ENCODE peak calls at places on chromosomes 2 and 18, in ten cellular contexts. One of them, this sample, is unnamed.

GRCh38 chr2:129906861-129907235 is 72.6 kb upstream of the RAB6C start:
- DNase-seq in stimulated activated CD8-positive, alpha-beta memory T cell treated with anti-CD3 and anti-CD28 coated beads, Interleukin-12 subunit alpha, Interleukin-12 subunit beta, amount 100 ng/mL, for 1 hour: no peak
- DNase-seq in H54: no peak
- DNase-seq in posterior cingulate gyrus: no peak
- DNase-seq in HCEC 1CT: no peak
- DNase-seq in EL: no peak
- DNase-seq in T-cell: no peak
- DNase-seq in NCI-H1436: no peak
- DNase-seq in caudate nucleus: no peak
- DNase-seq in coronary artery: peak
- DNase-seq in this sample: no peak

GRCh38 chr2:95047629-95048510 is 22.4 kb downstream of the MAL start:
- DNase-seq in HCEC 1CT: no peak
- DNase-seq in NCI-H1436: no peak
- DNase-seq in T-cell: no peak
- DNase-seq in EL: no peak
- DNase-seq in coronary artery: no peak
- DNase-seq in stimulated activated CD8-positive, alpha-beta memory T cell treated with anti-CD3 and anti-CD28 coated beads, Interleukin-12 subunit alpha, Interleukin-12 subunit beta, amount 100 ng/mL, for 1 hour: no peak
- DNase-seq in H54: no peak
- DNase-seq in posterior cingulate gyrus: no peak
- DNase-seq in caudate nucleus: no peak
- DNase-seq in this sample: no peak

GRCh38 chr2:63009490-63009889 is 41.1 kb upstream of the OTX1 start:
- DNase-seq in HCEC 1CT: no peak
- DNase-seq in posterior cingulate gyrus: no peak
- DNase-seq in stimulated activated CD8-positive, alpha-beta memory T cell treated with anti-CD3 and anti-CD28 coated beads, Interleukin-12 subunit alpha, Interleukin-12 subunit beta, amount 100 ng/mL, for 1 hour: no peak
- DNase-seq in EL: no peak
- DNase-seq in caudate nucleus: no peak
- DNase-seq in T-cell: no peak
- DNase-seq in coronary artery: no peak
- DNase-seq in NCI-H1436: no peak
- DNase-seq in H54: no peak
- DNase-seq in this sample: no peak

GRCh38 chr2:187934236-187934635 is 357.4 kb upstream of the GULP1 start:
- DNase-seq in posterior cingulate gyrus: no peak
- DNase-seq in HCEC 1CT: no peak
- DNase-seq in H54: no peak
- DNase-seq in T-cell: no peak
- DNase-seq in EL: no peak
- DNase-seq in NCI-H1436: no peak
- DNase-seq in stimulated activated CD8-positive, alpha-beta memory T cell treated with anti-CD3 and anti-CD28 coated beads, Interleukin-12 subunit alpha, Interleukin-12 subunit beta, amount 100 ng/mL, for 1 hour: no peak
- DNase-seq in coronary artery: no peak
- DNase-seq in caudate nucleus: no peak
- DNase-seq in this sample: no peak

GRCh38 chr2:235201796-235202195 is 250.0 kb downstream of the SH3BP4 start:
- DNase-seq in HCEC 1CT: no peak
- DNase-seq in H54: no peak
- DNase-seq in coronary artery: no peak
- DNase-seq in NCI-H1436: no peak
- DNase-seq in EL: no peak
- DNase-seq in posterior cingulate gyrus: no peak
- DNase-seq in stimulated activated CD8-positive, alpha-beta memory T cell treated with anti-CD3 and anti-CD28 coated beads, Interleukin-12 subunit alpha, Interleukin-12 subunit beta, amount 100 ng/mL, for 1 hour: no peak
- DNase-seq in T-cell: no peak
- DNase-seq in caudate nucleus: no peak
- DNase-seq in this sample: peak

GRCh38 chr18:43846302-43846701 is 569.0 kb upstream of the SYT4 start:
- DNase-seq in HCEC 1CT: no peak
- DNase-seq in coronary artery: no peak
- DNase-seq in NCI-H1436: no peak
- DNase-seq in caudate nucleus: no peak
- DNase-seq in T-cell: no peak
- DNase-seq in EL: no peak
- DNase-seq in stimulated activated CD8-positive, alpha-beta memory T cell treated with anti-CD3 and anti-CD28 coated beads, Interleukin-12 subunit alpha, Interleukin-12 subunit beta, amount 100 ng/mL, for 1 hour: no peak
- DNase-seq in H54: no peak
- DNase-seq in posterior cingulate gyrus: no peak
- DNase-seq in this sample: no peak

GRCh38 chr2:101152195-101153076 is 1.3 kb upstream of the TBC1D8 start:
- DNase-seq in EL: peak
- DNase-seq in H54: no peak
- DNase-seq in posterior cingulate gyrus: no peak
- DNase-seq in coronary artery: no peak
- DNase-seq in NCI-H1436: no peak
- DNase-seq in T-cell: no peak
- DNase-seq in caudate nucleus: peak
- DNase-seq in stimulated activated CD8-positive, alpha-beta memory T cell treated with anti-CD3 and anti-CD28 coated beads, Interleukin-12 subunit alpha, Interleukin-12 subunit beta, amount 100 ng/mL, for 1 hour: no peak
- DNase-seq in HCEC 1CT: peak
- DNase-seq in this sample: peak

GRCh38 chr2:71796174-71796592 is 342.8 kb downstream of the DYSF start:
- DNase-seq in coronary artery: no peak
- DNase-seq in EL: peak
- DNase-seq in caudate nucleus: no peak
- DNase-seq in posterior cingulate gyrus: no peak
- DNase-seq in stimulated activated CD8-positive, alpha-beta memory T cell treated with anti-CD3 and anti-CD28 coated beads, Interleukin-12 subunit alpha, Interleukin-12 subunit beta, amount 100 ng/mL, for 1 hour: no peak
- DNase-seq in NCI-H1436: no peak
- DNase-seq in T-cell: no peak
- DNase-seq in HCEC 1CT: peak
- DNase-seq in H54: peak
- DNase-seq in this sample: peak

GRCh38 chr2:199606193-199606780 is 148.5 kb upstream of the SATB2 start:
- DNase-seq in stimulated activated CD8-positive, alpha-beta memory T cell treated with anti-CD3 and anti-CD28 coated beads, Interleukin-12 subunit alpha, Interleukin-12 subunit beta, amount 100 ng/mL, for 1 hour: no peak
- DNase-seq in T-cell: no peak
- DNase-seq in H54: no peak
- DNase-seq in NCI-H1436: no peak
- DNase-seq in EL: no peak
- DNase-seq in coronary artery: no peak
- DNase-seq in posterior cingulate gyrus: no peak
- DNase-seq in caudate nucleus: no peak
- DNase-seq in HCEC 1CT: no peak
- DNase-seq in this sample: no peak

GRCh38 chr2:11203480-11203879 is 48.2 kb downstream of the SLC66A3 start:
- DNase-seq in NCI-H1436: no peak
- DNase-seq in HCEC 1CT: peak
- DNase-seq in H54: peak
- DNase-seq in T-cell: no peak
- DNase-seq in EL: peak
- DNase-seq in caudate nucleus: no peak
- DNase-seq in posterior cingulate gyrus: no peak
- DNase-seq in stimulated activated CD8-positive, alpha-beta memory T cell treated with anti-CD3 and anti-CD28 coated beads, Interleukin-12 subunit alpha, Interleukin-12 subunit beta, amount 100 ng/mL, for 1 hour: no peak
- DNase-seq in coronary artery: no peak
- DNase-seq in this sample: no peak

GRCh38 chr2:167052825-167053224 is 164.5 kb downstream of the XIRP2 start:
- DNase-seq in H54: peak
- DNase-seq in T-cell: no peak
- DNase-seq in stimulated activated CD8-positive, alpha-beta memory T cell treated with anti-CD3 and anti-CD28 coated beads, Interleukin-12 subunit alpha, Interleukin-12 subunit beta, amount 100 ng/mL, for 1 hour: no peak
- DNase-seq in EL: peak
- DNase-seq in HCEC 1CT: peak
- DNase-seq in caudate nucleus: no peak
- DNase-seq in NCI-H1436: no peak
- DNase-seq in posterior cingulate gyrus: no peak
- DNase-seq in coronary artery: no peak
- DNase-seq in this sample: no peak

GRCh38 chr2:142306126-142306525 is 175.3 kb upstream of the LRP1B start:
- DNase-seq in stimulated activated CD8-positive, alpha-beta memory T cell treated with anti-CD3 and anti-CD28 coated beads, Interleukin-12 subunit alpha, Interleukin-12 subunit beta, amount 100 ng/mL, for 1 hour: no peak
- DNase-seq in coronary artery: no peak
- DNase-seq in HCEC 1CT: peak
- DNase-seq in NCI-H1436: no peak
- DNase-seq in T-cell: no peak
- DNase-seq in H54: no peak
- DNase-seq in posterior cingulate gyrus: no peak
- DNase-seq in caudate nucleus: no peak
- DNase-seq in EL: peak
- DNase-seq in this sample: no peak

GRCh38 chr2:69180974-69181373 is 168.0 kb downstream of the ANTXR1 start:
- DNase-seq in HCEC 1CT: no peak
- DNase-seq in EL: no peak
- DNase-seq in caudate nucleus: no peak
- DNase-seq in NCI-H1436: no peak
- DNase-seq in coronary artery: no peak
- DNase-seq in H54: no peak
- DNase-seq in stimulated activated CD8-positive, alpha-beta memory T cell treated with anti-CD3 and anti-CD28 coated beads, Interleukin-12 subunit alpha, Interleukin-12 subunit beta, amount 100 ng/mL, for 1 hour: no peak
- DNase-seq in posterior cingulate gyrus: no peak
- DNase-seq in T-cell: no peak
- DNase-seq in this sample: no peak

GRCh38 chr18:623760-624620 is 27.2 kb downstream of the CLUL1 start:
- DNase-seq in EL: peak
- DNase-seq in HCEC 1CT: peak
- DNase-seq in caudate nucleus: peak
- DNase-seq in coronary artery: no peak
- DNase-seq in NCI-H1436: peak
- DNase-seq in stimulated activated CD8-positive, alpha-beta memory T cell treated with anti-CD3 and anti-CD28 coated beads, Interleukin-12 subunit alpha, Interleukin-12 subunit beta, amount 100 ng/mL, for 1 hour: peak
- DNase-seq in H54: peak
- DNase-seq in T-cell: peak
- DNase-seq in posterior cingulate gyrus: peak
- DNase-seq in this sample: peak

GRCh38 chr2:121034551-121034950 is 250.5 kb downstream of the TFCP2L1 start:
- DNase-seq in posterior cingulate gyrus: no peak
- DNase-seq in T-cell: no peak
- DNase-seq in H54: no peak
- DNase-seq in coronary artery: no peak
- DNase-seq in EL: no peak
- DNase-seq in NCI-H1436: no peak
- DNase-seq in caudate nucleus: no peak
- DNase-seq in HCEC 1CT: no peak
- DNase-seq in stimulated activated CD8-positive, alpha-beta memory T cell treated with anti-CD3 and anti-CD28 coated beads, Interleukin-12 subunit alpha, Interleukin-12 subunit beta, amount 100 ng/mL, for 1 hour: no peak
- DNase-seq in this sample: no peak

GRCh38 chr2:236673126-236673822 is 103.6 kb downstream of the ACKR3 start:
- DNase-seq in EL: no peak
- DNase-seq in posterior cingulate gyrus: no peak
- DNase-seq in coronary artery: peak
- DNase-seq in HCEC 1CT: no peak
- DNase-seq in H54: no peak
- DNase-seq in NCI-H1436: no peak
- DNase-seq in T-cell: no peak
- DNase-seq in stimulated activated CD8-positive, alpha-beta memory T cell treated with anti-CD3 and anti-CD28 coated beads, Interleukin-12 subunit alpha, Interleukin-12 subunit beta, amount 100 ng/mL, for 1 hour: no peak
- DNase-seq in caudate nucleus: no peak
- DNase-seq in this sample: no peak

GRCh38 chr2:130352229-130352628 is 3.6 kb upstream of the PTPN18 start:
- DNase-seq in H54: no peak
- DNase-seq in coronary artery: no peak
- DNase-seq in NCI-H1436: no peak
- DNase-seq in caudate nucleus: no peak
- DNase-seq in stimulated activated CD8-positive, alpha-beta memory T cell treated with anti-CD3 and anti-CD28 coated beads, Interleukin-12 subunit alpha, Interleukin-12 subunit beta, amount 100 ng/mL, for 1 hour: no peak
- DNase-seq in EL: no peak
- DNase-seq in posterior cingulate gyrus: no peak
- DNase-seq in HCEC 1CT: no peak
- DNase-seq in T-cell: no peak
- DNase-seq in this sample: no peak

GRCh38 chr18:8615397-8616025 is 6.3 kb downstream of the RAB12 start:
- DNase-seq in NCI-H1436: peak
- DNase-seq in caudate nucleus: no peak
- DNase-seq in stimulated activated CD8-positive, alpha-beta memory T cell treated with anti-CD3 and anti-CD28 coated beads, Interleukin-12 subunit alpha, Interleukin-12 subunit beta, amount 100 ng/mL, for 1 hour: no peak
- DNase-seq in T-cell: no peak
- DNase-seq in HCEC 1CT: peak
- DNase-seq in H54: peak
- DNase-seq in EL: peak
- DNase-seq in coronary artery: no peak
- DNase-seq in posterior cingulate gyrus: peak
- DNase-seq in this sample: peak

GRCh38 chr18:4854664-4855063 is 342.4 kb downstream of the AKAIN1 start:
- DNase-seq in caudate nucleus: no peak
- DNase-seq in HCEC 1CT: no peak
- DNase-seq in NCI-H1436: no peak
- DNase-seq in coronary artery: no peak
- DNase-seq in EL: no peak
- DNase-seq in posterior cingulate gyrus: no peak
- DNase-seq in H54: no peak
- DNase-seq in stimulated activated CD8-positive, alpha-beta memory T cell treated with anti-CD3 and anti-CD28 coated beads, Interleukin-12 subunit alpha, Interleukin-12 subunit beta, amount 100 ng/mL, for 1 hour: no peak
- DNase-seq in T-cell: no peak
- DNase-seq in this sample: no peak

This sample was measured in PC-9.